ENCODE peak calls at places on chromosomes 5 and 9, in four cellular contexts. H is HepG2, Q is K562, A is WTC11. L is an unnamed sample.

GRCh38 chr5:17312358-17312757 is 94.9 kb downstream of the BASP1 start:
- DNase-seq in A (no peak), H (no peak), Q (no peak), L (no peak)

GRCh38 chr5:10649518-10650410 is 85.9 kb downstream of the ANKRD33B start:
- DNase-seq in Q (no peak), H (no peak), A (peak; percentile 61), L (no peak)

GRCh38 chr5:68682400-68683152 is 411.2 kb upstream of the SLC30A5 start:
- DNase-seq in A (no peak), H (no peak), Q (no peak), L (no peak)

GRCh38 chr5:181190711-181191525 is 14.1 kb downstream of the TRIM7 start:
- DNase-seq in A (peak; percentile 48), H (no peak), Q (peak; percentile 75), L (no peak)

GRCh38 chr9:38359689-38360385 is 32.7 kb upstream of the ALDH1B1 start:
- DNase-seq in Q (no peak), H (no peak), A (no peak), L (no peak)

GRCh38 chr5:116446356-116447005 is 128.1 kb downstream of the SEMA6A start:
- DNase-seq in Q (no peak), A (no peak), H (no peak), L (no peak)

GRCh38 chr5:83265318-83265717 is 188.0 kb downstream of the XRCC4 start:
- DNase-seq in H (peak; percentile 33), Q (peak; percentile 24), A (no peak), L (peak; percentile 52)

GRCh38 chr9:7451062-7451461 is 348.5 kb downstream of the DMAC1 start:
- DNase-seq in H (no peak), A (no peak), Q (no peak), L (no peak)

GRCh38 chr9:629136-629535 is 212.4 kb upstream of the DMRT1 start:
- DNase-seq in Q (no peak), H (no peak), A (no peak), L (no peak)

GRCh38 chr5:59390074-59390659 is 503.4 kb downstream of the PDE4D start:
- DNase-seq in A (no peak), H (peak; percentile 18), Q (peak; percentile 35), L (no peak)

GRCh38 chr5:64637144-64637543 is 53.2 kb upstream of the SHISAL2B start:
- DNase-seq in A (no peak), Q (no peak), H (no peak), L (no peak)

GRCh38 chr9:32350682-32351081 is 33.8 kb upstream of the ACO1 start:
- DNase-seq in A (no peak), Q (peak; percentile 4), H (peak; percentile 20), L (no peak)

GRCh38 chr5:82353522-82353921 is 75.4 kb upstream of the RPS23 start:
- DNase-seq in H (no peak), A (no peak), Q (no peak), L (no peak)

GRCh38 chr9:120331913-120332312 is 248.1 kb downstream of the CDK5RAP2 start:
- DNase-seq in H (no peak), Q (no peak), A (no peak), L (no peak)

GRCh38 chr5:40559306-40559705 is 120.4 kb upstream of the PTGER4 start:
- DNase-seq in A (no peak), H (no peak), Q (no peak), L (no peak)
- TF ChIP-seq ELF4 in A (no peak), H (no peak), Q (no peak), L (no peak)

GRCh38 chr5:100270323-100270771 is 264.8 kb upstream of the FAM174A start:
- DNase-seq in H (no peak), A (no peak), Q (no peak), L (no peak)
- TF ChIP-seq SP1 in H (no peak), A (no peak), Q (no peak), L (no peak)

DNA sequence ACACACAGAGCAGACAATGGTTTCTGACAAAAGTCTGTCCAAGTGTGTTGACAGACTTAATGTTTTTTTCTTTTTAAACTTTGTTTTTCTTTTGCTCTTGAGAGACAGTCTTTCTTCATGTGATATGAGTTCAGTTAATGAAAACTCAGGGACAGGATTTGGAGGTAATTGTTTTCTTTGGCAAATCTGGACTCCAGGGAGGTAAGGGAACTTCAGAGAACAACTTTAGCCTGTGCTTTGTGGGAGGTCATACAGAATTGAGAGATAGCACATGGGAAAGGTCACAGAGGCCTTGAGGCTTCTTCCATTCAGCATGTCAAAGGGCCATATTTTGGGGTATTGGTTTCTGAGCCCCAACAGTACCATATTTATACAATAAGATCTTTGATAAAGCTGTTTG is 9.3 kb downstream of the C9orf153 start:
- DNase-seq in A (no peak), Q (no peak), H (no peak), L (no peak)
- TF ChIP-seq ELF4 in A (no peak), Q (no peak), H (no peak), L (no peak)

DNA sequence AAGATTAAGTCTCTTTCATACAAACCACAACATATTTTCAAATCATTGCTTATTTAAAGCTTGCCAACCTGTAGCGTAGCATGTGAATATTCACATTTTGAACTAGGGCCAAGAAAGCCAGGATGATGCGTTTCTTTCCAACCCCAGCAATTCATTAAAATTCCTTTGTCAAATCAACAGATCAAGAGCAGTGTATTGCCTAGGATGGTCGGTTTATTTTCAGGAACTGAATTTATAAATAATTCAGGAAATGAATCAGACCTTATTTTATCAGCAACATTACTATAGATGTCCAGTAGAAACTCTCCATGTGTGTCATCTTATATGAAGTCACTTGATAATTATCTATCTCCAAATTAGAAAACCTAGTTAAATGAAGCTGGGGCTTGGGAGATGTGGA is 13.2 kb upstream of the AUH start:
- DNase-seq in Q (no peak), H (no peak), A (no peak), L (no peak)
- TF ChIP-seq SP1 in Q (no peak), H (no peak), A (no peak), L (no peak)

GRCh38 chr9:133505901-133506652 is 18.7 kb downstream of the MYMK start:
- DNase-seq in H (no peak), A (no peak), Q (peak; percentile 79), L (no peak)
- TF ChIP-seq ELF4 in H (no peak), A (no peak), Q (no peak), L (no peak)

DNA sequence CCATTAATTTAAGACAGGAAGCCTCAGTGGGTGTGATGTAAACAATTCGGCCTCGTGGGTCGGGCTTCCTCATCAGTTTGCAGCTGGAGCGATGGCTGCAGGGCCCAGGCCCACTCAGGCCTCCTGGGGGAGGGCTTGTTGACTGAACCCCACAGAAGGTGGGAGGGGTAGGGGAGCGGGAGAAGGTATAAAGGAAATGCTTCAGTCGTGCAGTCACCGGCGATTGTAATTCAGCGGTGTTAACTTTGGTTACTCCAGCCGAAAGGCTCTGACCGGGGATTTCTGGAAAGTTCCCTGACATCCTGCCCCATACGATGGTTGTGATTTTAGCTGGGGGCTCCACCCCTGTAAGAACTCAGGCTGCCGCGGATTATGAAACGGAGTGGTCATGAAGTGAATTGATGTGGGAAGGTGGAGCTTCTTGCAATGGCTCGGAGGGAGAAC is 215.3 kb downstream of the PDZD2 start:
- DNase-seq in A (peak; percentile 46), H (no peak), Q (no peak), L (no peak)
- TF ChIP-seq SP1 in A (no peak), H (no peak), Q (no peak), L (no peak)

L was measured in HEK293T.